ENCODE peak calls at places on chromosomes 3 and 15, in seven cellular contexts. S is fibroblast of lung, E is fibroblast of the aortic adventitia, Q is epithelial cell of esophagus, X is GM23248, W is heart right ventricle, O is AG09309. N is an unnamed sample.
A peak's percentile ranks its signal among the peaks of the same experiment; 100 is the strongest.

GRCh38 chr3:64825404-64825803 is 137.6 kb upstream of the ADAMTS9 start:
- DNase-seq in O (no peak), Q (no peak), E (no peak), W (no peak), S (no peak), X (no peak), N (no peak)

GRCh38 chr15:78749831-78750230 is 61.4 kb downstream of the ADAMTS7 start:
- DNase-seq in E (no peak), S (no peak), X (no peak), W (no peak), Q (no peak), O (no peak), N (no peak)

GRCh38 chr15:57464480-57464879 is 88.2 kb downstream of the CGNL1 start:
- DNase-seq in Q (no peak), O (no peak), S (no peak), W (no peak), X (no peak), E (no peak), N (no peak)

GRCh38 chr3:94065819-94066218 is 3.0 kb downstream of the NSUN3 start:
- DNase-seq in O (no peak), Q (no peak), E (no peak), S (no peak), W (no peak), X (peak; percentile 17), N (no peak)

GRCh38 chr3:7978104-7978457 is 523.5 kb upstream of the LMCD1 start:
- DNase-seq in S (no peak), E (no peak), X (no peak), Q (peak; percentile 18), O (no peak), W (no peak), N (no peak)

GRCh38 chr15:32919749-32920414 is 202.1 kb downstream of the GREM1 start:
- DNase-seq in E (peak; percentile 100), Q (no peak), S (peak; percentile 98), W (no peak), O (peak; percentile 96), X (peak; percentile 98), N (no peak)

GRCh38 chr15:100194955-100195354 is 146.8 kb downstream of the ADAMTS17 start:
- DNase-seq in Q (no peak), W (no peak), S (no peak), O (no peak), E (no peak), X (no peak), N (no peak)

GRCh38 chr3:108489776-108490175 is 20.6 kb downstream of the MYH15 start:
- DNase-seq in E (peak; percentile 72), O (no peak), Q (peak; percentile 53), S (peak; percentile 61), W (peak; percentile 15), X (peak; percentile 54), N (peak; percentile 59)

GRCh38 chr3:71752911-71753715 is 542 bp upstream of the GPR27 start:
- DNase-seq in E (no peak), Q (no peak), S (no peak), X (no peak), O (no peak), W (no peak), N (no peak)
- H3K4me3 ChIP-seq in E (no peak overlapping the region), Q (peak overlapping the region; percentile 14), S (no peak overlapping the region), X (no peak overlapping the region), O (no peak overlapping the region), W (peak overlapping the region; percentile 27), N (no peak overlapping the region)

GRCh38 chr3:128340904-128341555 is 125.7 kb downstream of the DNAJB8 start:
- DNase-seq in E (no peak), W (no peak), O (no peak), S (no peak), Q (no peak), X (no peak), N (no peak)
- H3K4me3 ChIP-seq in E (no peak overlapping the region), W (no peak overlapping the region), O (no peak overlapping the region), S (no peak overlapping the region), Q (no peak overlapping the region), X (no peak overlapping the region), N (no peak overlapping the region)

GRCh38 chr3:156201411-156202405 is 81.3 kb downstream of the KCNAB1 start:
- DNase-seq in X (no peak), Q (peak; percentile 33), E (no peak), O (no peak), W (no peak), S (no peak), N (no peak)

GRCh38 chr3:156209631-156210336 is 89.4 kb downstream of the KCNAB1 start:
- DNase-seq in S (no peak), W (no peak), E (no peak), Q (no peak), O (no peak), X (no peak), N (no peak)

GRCh38 chr3:156211583-156211982 is 91.2 kb downstream of the KCNAB1 start:
- DNase-seq in Q (peak; percentile 95), S (no peak), O (no peak), E (peak; percentile 67), W (no peak), X (peak; percentile 29), N (peak; percentile 7)

GRCh38 chr3:156207802-156208685 is 87.7 kb downstream of the KCNAB1 start:
- DNase-seq in W (no peak), E (peak; percentile 90), S (no peak), Q (no peak), O (no peak), X (peak; percentile 76), N (no peak)

GRCh38 chr3:156206157-156206556 is 85.8 kb downstream of the KCNAB1 start:
- DNase-seq in W (no peak), E (no peak), S (no peak), X (peak; percentile 21), Q (no peak), O (no peak), N (no peak)
- H3K4me3 ChIP-seq in W (no peak overlapping the region), E (no peak overlapping the region), S (no peak overlapping the region), X (no peak overlapping the region), Q (no peak overlapping the region), O (no peak overlapping the region), N (no peak overlapping the region)

DNA sequence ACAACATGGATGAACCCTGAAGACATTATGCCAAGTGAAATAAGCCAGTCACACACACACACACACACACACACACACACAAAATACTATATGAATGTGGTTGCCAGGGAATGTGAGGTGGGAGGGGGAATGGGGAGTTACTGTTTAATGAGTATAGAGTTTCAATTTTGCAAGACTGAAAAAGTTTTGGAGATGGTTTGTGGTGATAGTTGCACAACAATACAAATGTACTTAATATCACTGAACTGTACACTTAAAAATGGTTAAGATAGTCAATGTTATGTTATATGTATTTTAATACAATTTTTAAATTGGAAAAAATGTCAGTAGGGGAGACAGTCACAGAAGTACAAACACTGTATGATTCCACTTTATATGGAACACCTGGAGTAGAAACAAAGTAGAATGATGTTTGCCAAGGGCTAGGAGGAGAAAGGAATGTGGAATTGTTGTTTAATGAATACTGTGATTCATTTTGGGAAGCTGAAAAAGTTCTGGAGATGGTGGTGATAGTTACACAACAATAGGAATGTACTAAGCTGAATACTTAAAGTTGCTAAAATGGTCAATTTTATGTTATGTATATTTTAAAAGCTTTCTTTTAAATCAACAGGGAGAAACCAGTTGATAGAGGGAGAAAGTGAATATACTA is 76.6 kb downstream of the RPL39L start:
- DNase-seq in S (peak; percentile 88), W (no peak), E (peak; percentile 90), Q (peak; percentile 88), O (peak; percentile 61), X (peak; percentile 66), N (no peak)
- H3K4me3 ChIP-seq in S (no peak overlapping the region), W (no peak overlapping the region), E (no peak overlapping the region), Q (no peak overlapping the region), O (no peak overlapping the region), X (no peak overlapping the region), N (no peak overlapping the region)

DNA sequence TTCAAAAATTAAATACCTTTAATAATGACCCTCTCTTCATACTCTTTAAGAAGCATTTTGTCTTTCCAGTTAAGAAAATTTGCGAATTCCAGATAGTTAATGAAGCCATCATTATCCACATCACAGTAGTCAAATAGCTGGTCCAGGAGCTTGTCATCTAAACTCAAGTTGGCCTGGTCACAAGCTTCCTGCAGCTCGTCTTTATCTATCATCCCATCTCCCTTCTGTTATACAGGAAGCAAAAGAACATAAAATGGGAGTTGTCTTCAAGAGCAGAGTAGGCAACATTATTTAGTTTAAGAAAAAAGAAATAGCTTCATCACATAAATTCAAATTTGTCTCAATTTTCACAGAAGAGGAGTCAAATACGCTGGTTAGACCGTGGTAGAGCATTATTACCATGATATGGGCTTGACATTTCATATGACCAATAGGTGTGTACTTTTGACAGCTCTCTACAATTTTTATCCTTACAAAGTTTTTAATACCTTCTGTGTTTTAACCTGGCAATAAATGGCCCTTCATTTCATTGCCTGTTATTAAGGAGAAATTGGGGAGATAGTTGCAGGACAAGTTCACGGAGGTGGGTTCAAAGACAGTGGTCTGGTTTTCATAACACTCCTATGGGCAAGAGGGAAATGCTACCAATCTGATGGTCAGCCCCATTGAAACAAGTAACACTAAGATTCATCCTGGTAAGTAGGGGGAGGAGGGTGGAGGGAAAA is 45.4 kb downstream of the EFHB start:
- DNase-seq in Q (no peak), X (peak; percentile 23), S (no peak), O (no peak), W (no peak), E (no peak), N (no peak)
- H3K4me3 ChIP-seq in Q (peak overlapping the region; percentile 10), X (peak overlapping the region; percentile 50), S (peak overlapping the region; percentile 22), O (peak overlapping the region; percentile 13), W (no peak overlapping the region), E (peak overlapping the region; percentile 0), N (no peak overlapping the region)

GRCh38 chr3:14403636-14404395 is 1.4 kb downstream of the SLC6A6 start:
- DNase-seq in O (no peak), S (no peak), X (peak; percentile 46), W (peak; percentile 69), Q (no peak), E (peak; percentile 56), N (no peak)

GRCh38 chr3:14404396-14405119 is 2.2 kb downstream of the SLC6A6 start:
- DNase-seq in S (no peak), E (no peak), O (no peak), W (no peak), X (no peak), Q (no peak), N (no peak)

GRCh38 chr3:14398801-14399114 is 3.6 kb upstream of the SLC6A6 start:
- DNase-seq in S (no peak), W (no peak), Q (no peak), X (no peak), O (no peak), E (no peak), N (no peak)

GRCh38 chr3:14402304-14402811 is at the start of gene SLC6A6:
- DNase-seq in E (peak; percentile 89), Q (peak; percentile 99), S (peak; percentile 93), O (peak; percentile 77), X (peak; percentile 95), W (peak; percentile 91), N (peak; percentile 95)

DNA sequence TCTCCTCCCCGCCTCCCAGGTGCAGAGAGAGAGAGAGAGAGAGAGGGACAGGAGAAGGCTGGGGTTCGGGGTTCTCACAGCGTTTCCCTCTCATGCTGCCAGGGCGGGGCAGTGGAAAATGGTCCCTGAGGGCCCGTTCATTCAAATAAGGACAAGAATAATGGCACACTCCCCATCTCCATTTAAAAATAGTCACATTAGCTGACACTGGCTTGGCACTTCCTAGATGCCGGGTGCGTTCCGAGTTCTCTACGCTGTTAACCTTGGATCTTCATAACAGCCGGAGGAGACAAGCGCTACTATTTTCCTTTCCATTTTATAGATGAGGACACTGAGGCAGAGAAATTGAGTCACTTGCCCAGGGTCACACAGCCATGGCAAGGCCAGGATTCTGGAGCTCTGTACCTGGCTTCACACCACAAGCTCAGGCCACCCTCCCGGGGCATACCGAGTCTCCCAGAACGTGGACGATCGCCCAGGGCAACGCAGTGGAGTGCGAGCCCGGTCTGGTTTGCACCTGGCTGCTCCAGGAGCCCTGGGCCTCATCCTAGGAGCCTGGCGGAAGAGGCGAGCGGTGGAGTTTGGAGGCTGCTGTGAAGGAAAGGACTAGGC is 608 bp upstream of the SLC6A6 start:
- DNase-seq in O (no peak), W (no peak), X (no peak), Q (no peak), S (no peak), E (no peak), N (no peak)
- H3K4me3 ChIP-seq in O (no peak overlapping the region), W (peak overlapping the region; percentile 87), X (peak overlapping the region; percentile 73), Q (peak overlapping the region; percentile 33), S (no peak overlapping the region), E (peak overlapping the region; percentile 94), N (peak overlapping the region; percentile 100)

GRCh38 chr3:161500057-161500836 is 3.6 kb downstream of the OTOL1 start:
- DNase-seq in X (peak; percentile 10), E (no peak), Q (peak; percentile 42), O (no peak), W (no peak), S (no peak), N (no peak)
- H3K4me3 ChIP-seq in X (no peak overlapping the region), E (no peak overlapping the region), Q (no peak overlapping the region), O (no peak overlapping the region), W (no peak overlapping the region), S (no peak overlapping the region), N (no peak overlapping the region)